ENCODE peak calls at places on chromosomes 11 and 22, in five cellular contexts. Y, C, G, Q and U are unnamed samples.

GRCh38 chr22:31871475-31871874 is 72.9 kb upstream of the YWHAH start:
- DNase-seq in Y (no peak), C (no peak), G (no peak), Q (no peak), U (no peak)

GRCh38 chr22:45210577-45211431 is 29.9 kb downstream of the KIAA0930 start:
- DNase-seq in Y (no peak), C (no peak), G (no peak), Q (no peak), U (peak)

GRCh38 chr11:73366265-73366610 is 10.0 kb upstream of the RELT start:
- DNase-seq in Y (no peak), C (no peak), G (no peak), Q (no peak), U (no peak)

GRCh38 chr11:798093-798713 is at the start of gene SLC25A22:
- DNase-seq in Y (peak), C (peak), G (peak), Q (no peak), U (peak)

GRCh38 chr11:15128621-15129020 is 13.9 kb downstream of the INSC start:
- DNase-seq in Y (no peak), C (no peak), G (no peak), Q (no peak), U (no peak)

GRCh38 chr11:61826930-61827572 is 1.0 kb upstream of the FADS2 start:
- DNase-seq in Y (no peak), C (no peak), G (no peak), Q (no peak), U (no peak)

GRCh38 chr11:127332896-127333295 is 332.3 kb upstream of the KIRREL3 start:
- DNase-seq in Y (no peak), C (no peak), G (no peak), Q (no peak), U (no peak)

GRCh38 chr22:32615874-32616564 is 141.4 kb downstream of the FBXO7 start:
- DNase-seq in Y (no peak), C (no peak), G (no peak), Q (no peak), U (no peak)

GRCh38 chr22:50473088-50473487 is 1.7 kb downstream of the SBF1 start:
- DNase-seq in Y (no peak), C (no peak), G (no peak), Q (peak), U (no peak)

GRCh38 chr11:95968585-95968984 is 44.7 kb upstream of the MTMR2 start:
- DNase-seq in Y (no peak), C (no peak), G (no peak), Q (no peak), U (no peak)

GRCh38 chr22:31613904-31614296 is 48.1 kb downstream of the PISD start:
- DNase-seq in Y (no peak), C (no peak), G (no peak), Q (no peak), U (no peak)

GRCh38 chr11:108587109-108587508 is 6.5 kb downstream of the EXPH5 start:
- DNase-seq in Y (no peak), C (no peak), G (no peak), Q (no peak), U (no peak)
- H3K4me3 ChIP-seq in Y (no peak), C (no peak), G (no peak), Q (no peak), U (no peak)

GRCh38 chr22:42904049-42904448 is 47.0 kb upstream of the ARFGAP3 start:
- DNase-seq in Y (no peak), C (no peak), G (no peak), Q (no peak), U (no peak)

GRCh38 chr22:42905702-42906183 is 48.7 kb upstream of the ARFGAP3 start:
- DNase-seq in Y (no peak), C (no peak), G (peak), Q (no peak), U (no peak)

GRCh38 chr22:42905217-42905616 is 48.1 kb upstream of the ARFGAP3 start:
- DNase-seq in Y (no peak), C (no peak), G (no peak), Q (no peak), U (no peak)

GRCh38 chr22:42901790-42902508 is 44.9 kb upstream of the ARFGAP3 start:
- DNase-seq in Y (no peak), C (no peak), G (no peak), Q (no peak), U (no peak)

GRCh38 chr22:42902875-42903510 is 45.9 kb upstream of the ARFGAP3 start:
- DNase-seq in Y (peak), C (no peak), G (no peak), Q (no peak), U (peak)
- H3K9ac ChIP-seq in Y (no peak), C (no peak), G (no peak), Q (no peak), U (no peak)

GRCh38 chr22:25563757-25564319 is 637 bp upstream of the GRK3 start:
- DNase-seq in Y (peak), C (no peak), G (peak), Q (no peak), U (peak)
- H3K4me3 ChIP-seq in Y (peak), C (peak), G (peak), Q (peak), U (peak)

GRCh38 chr11:112885744-112886706 is 75.2 kb upstream of the NCAM1 start:
- DNase-seq in Y (no peak), C (no peak), G (no peak), Q (no peak), U (no peak)

GRCh38 chr11:112889446-112889845 is 71.8 kb upstream of the NCAM1 start:
- DNase-seq in Y (no peak), C (no peak), G (no peak), Q (no peak), U (no peak)

GRCh38 chr11:112882494-112883381 is 78.5 kb upstream of the NCAM1 start:
- DNase-seq in Y (peak), C (no peak), G (no peak), Q (no peak), U (no peak)

GRCh38 chr11:112884012-112884767 is 77.0 kb upstream of the NCAM1 start:
- DNase-seq in Y (no peak), C (no peak), G (no peak), Q (no peak), U (no peak)

DNA sequence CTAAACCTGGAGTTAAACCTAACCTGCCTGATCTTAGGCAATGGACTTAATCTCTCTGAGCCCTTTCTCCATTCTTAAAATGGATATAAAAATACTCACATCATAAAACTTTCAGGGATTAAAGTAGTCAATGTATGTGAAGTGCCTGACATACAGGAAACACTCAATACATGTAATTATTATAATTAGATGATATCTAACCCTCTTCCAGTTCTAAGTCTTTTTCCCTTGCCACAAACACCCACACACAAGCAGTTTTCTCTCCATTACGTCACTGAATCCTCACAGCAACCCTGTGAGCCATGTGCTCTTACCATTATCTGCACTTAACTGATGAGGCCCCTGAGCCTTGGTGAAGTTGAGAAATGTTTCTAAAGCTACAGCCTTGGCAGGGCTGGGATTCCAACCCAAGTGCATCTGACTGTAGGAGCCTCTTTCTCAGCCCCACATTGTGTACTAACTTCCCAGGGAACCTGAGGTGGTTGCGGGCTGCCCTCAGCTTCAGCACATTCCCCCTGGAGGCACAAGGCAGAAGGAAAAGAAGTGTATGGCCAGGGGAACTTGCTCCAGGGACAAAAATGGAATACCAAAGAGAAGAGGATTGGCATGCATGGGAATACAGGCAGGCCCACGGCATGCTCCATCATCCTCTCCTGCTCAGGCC is 74.4 kb upstream of the NCAM1 start:
- DNase-seq in Y (peak), C (no peak), G (peak), Q (no peak), U (no peak)
- H3K9ac ChIP-seq in Y (no peak), C (no peak), G (no peak), Q (no peak), U (no peak)

GRCh38 chr11:64642418-64642735 is 51.4 kb downstream of the SLC22A12 start:
- DNase-seq in Y (no peak), C (no peak), G (no peak), Q (no peak), U (no peak)
- H3K4me3 ChIP-seq in Y (no peak), C (peak), G (no peak), Q (no peak), U (no peak)

DNA sequence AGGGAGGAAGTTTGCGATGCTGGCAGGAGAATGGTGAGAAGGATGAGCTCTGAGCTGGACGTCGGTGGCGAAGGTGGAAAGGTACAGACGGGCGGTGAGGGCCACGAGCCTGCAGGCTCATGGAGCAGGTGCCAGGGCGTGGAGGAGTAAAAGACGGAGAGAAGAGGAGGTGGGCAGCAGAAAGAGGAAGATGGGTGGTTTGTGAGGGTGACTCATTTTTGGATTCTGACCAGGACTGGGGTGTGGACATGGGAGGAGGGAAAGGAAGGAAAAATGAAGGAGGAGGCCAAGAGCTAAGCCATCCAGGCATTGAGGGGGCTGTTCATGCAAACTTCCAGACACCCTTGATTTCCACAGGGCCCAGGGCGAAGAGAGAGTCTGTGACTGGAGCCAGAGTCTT is 3.5 kb downstream of the ZDHHC24 start:
- DNase-seq in Y (no peak), C (no peak), G (no peak), Q (no peak), U (peak)
- H3K9ac ChIP-seq in Y (no peak), C (peak), G (no peak), Q (no peak), U (no peak)

DNA sequence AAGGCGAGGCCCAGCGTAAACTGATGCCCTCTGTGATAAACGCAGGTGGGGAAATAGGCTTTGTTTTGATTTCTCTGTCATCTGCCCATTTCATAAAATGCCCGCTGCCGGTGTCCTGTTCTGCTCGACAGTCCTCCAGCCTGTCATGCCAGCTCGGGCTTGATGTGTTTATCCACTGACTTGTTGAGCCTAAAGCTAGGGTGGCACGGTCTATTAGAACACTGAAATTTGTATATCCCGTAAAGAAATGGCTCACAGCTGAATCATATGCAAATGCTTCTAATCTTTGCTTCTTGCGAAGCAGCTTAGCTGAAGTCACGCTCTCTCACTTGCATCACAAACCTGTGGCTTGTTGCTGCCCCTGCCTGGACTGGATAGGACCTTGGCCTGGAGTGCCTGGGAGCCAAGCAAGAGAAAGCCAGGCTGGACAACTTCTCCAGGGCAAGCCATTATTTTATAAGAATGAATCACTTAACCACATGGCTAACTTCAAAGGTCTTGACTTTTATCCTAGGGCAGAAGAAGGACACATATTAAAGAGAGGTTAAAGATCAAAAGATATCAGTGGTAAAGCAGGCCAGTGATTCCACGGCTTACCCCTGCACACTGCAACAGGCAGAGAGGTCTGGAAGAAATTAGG is 33.1 kb downstream of the EHF start:
- DNase-seq in Y (peak), C (no peak), G (peak), Q (peak), U (peak)
- H3K4me3 ChIP-seq in Y (no peak), C (no peak), G (no peak), Q (peak), U (no peak)